ENCODE peak calls at places on chromosomes 11 and 22, in ten cellular contexts. F is nephron progenitor cell; M is heart left ventricle; G is neural crest cell; D is mesothelial cell of epicardium; Z is endothelial cell; J is fibroblast of the aortic adventitia; O is CD8-positive, alpha-beta T cell; P is sigmoid colon; A is OCI-LY7. W is an unnamed sample.

GRCh38 chr11:8127442-8127841 is 41.4 kb downstream of the RIC3 start:
- DNase-seq in F (no peak), M (no peak), G (no peak), D (no peak), Z (no peak), J (no peak), O (no peak), P (no peak), A (no peak), W (no peak)

GRCh38 chr11:108708173-108708572 is 43.3 kb downstream of the DDX10 start:
- DNase-seq in F (no peak), M (no peak), G (no peak), D (no peak), Z (no peak), J (no peak), O (no peak), P (no peak), A (no peak), W (no peak)

GRCh38 chr11:77636738-77637344 is 753 bp downstream of the CLNS1A start:
- DNase-seq in F (no peak), M (no peak), G (no peak), D (no peak), Z (no peak), J (no peak), O (no peak), P (no peak), A (peak; percentile 26), W (no peak)

GRCh38 chr11:115324569-115325432 is 179.4 kb downstream of the CADM1 start:
- DNase-seq in F (peak; percentile 30), M (no peak), G (no peak), D (no peak), Z (peak; percentile 17), J (peak; percentile 23), O (peak; percentile 4), P (no peak), A (peak; percentile 79), W (peak; percentile 61)

GRCh38 chr11:128472128-128473110 is 114.9 kb downstream of the ETS1 start:
- DNase-seq in F (no peak), M (no peak), G (no peak), D (no peak), Z (no peak), J (peak; percentile 52), O (peak; percentile 46), P (no peak), A (peak; percentile 61), W (no peak)

GRCh38 chr22:36351921-36352774 is 35.6 kb downstream of the MYH9 start:
- DNase-seq in F (no peak), M (no peak), G (no peak), D (no peak), Z (no peak), J (no peak), O (no peak), P (no peak), A (no peak), W (no peak)

GRCh38 chr11:117421471-117421870 is 93.8 kb downstream of the CEP164 start:
- DNase-seq in F (no peak), M (no peak), G (no peak), D (no peak), Z (no peak), J (no peak), O (no peak), P (peak; percentile 36), A (no peak), W (no peak)

GRCh38 chr11:129259950-129260349 is 67.8 kb upstream of the ARHGAP32 start:
- DNase-seq in F (no peak), M (no peak), G (peak; percentile 19), D (no peak), Z (no peak), J (peak; percentile 14), O (no peak), P (no peak), A (no peak), W (no peak)

GRCh38 chr11:79481795-79482194 is 41.0 kb upstream of the TENM4 start:
- DNase-seq in F (no peak), M (no peak), G (no peak), D (no peak), Z (no peak), J (no peak), O (no peak), P (no peak), A (no peak), W (no peak)

GRCh38 chr11:16767957-16768356 is 29.5 kb downstream of the C11orf58 start:
- DNase-seq in F (no peak), M (no peak), G (no peak), D (no peak), Z (no peak), J (no peak), O (no peak), P (no peak), A (no peak), W (no peak)

GRCh38 chr22:18947905-18948304 is 11.8 kb upstream of the PRODH start:
- DNase-seq in F (peak; percentile 2), M (peak; percentile 2), G (no peak), D (no peak), Z (peak; percentile 1), J (no peak), O (no peak), P (peak; percentile 58), A (no peak), W (no peak)

DNA sequence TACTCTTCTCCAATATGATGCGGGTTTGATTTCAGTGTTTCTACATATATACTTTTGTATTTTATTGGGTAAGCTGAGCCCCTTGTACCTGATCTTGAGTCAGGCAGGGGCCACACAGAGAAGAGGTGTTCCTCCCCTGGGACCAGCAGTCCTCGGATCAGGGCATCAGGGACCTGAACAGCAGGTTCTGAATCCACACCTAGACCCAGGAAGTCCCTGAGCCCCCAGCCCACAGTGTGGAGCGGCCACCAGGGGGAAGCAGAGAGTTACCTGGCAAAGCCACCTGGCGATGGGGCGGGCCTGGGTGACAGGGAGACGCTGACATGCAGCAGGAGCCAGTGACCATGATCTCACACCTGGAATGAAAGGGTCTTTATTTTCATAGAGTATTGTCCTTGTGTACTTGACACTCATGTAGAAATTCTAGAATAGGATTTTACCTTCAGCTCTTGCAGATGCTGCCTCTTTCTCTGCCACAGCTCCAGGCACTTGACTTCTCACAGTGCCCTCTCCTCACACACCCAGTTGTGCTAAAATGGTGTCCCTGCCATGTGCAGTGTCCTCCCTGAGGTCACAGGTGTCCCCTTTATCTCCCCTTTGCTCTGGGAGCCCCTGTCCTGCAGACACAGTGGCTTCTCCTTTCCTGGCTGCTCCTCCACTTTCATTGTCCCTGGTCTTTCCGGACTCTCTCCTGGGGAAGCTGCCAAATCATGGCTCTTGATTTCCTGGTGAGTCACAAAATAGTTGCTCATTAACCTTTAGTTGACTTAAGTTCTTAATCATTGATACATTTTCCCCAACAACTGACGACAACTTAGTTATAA is 48.5 kb downstream of the GGTLC2 start:
- DNase-seq in F (peak; percentile 73), M (no peak), G (no peak), D (peak; percentile 45), Z (peak; percentile 70), J (peak; percentile 57), O (peak; percentile 72), P (peak; percentile 48), A (peak; percentile 83), W (peak; percentile 35)
- TF ChIP-seq CTCF in F (peak; percentile 48), M (no peak), G (peak; percentile 66), D (peak; percentile 62), Z (peak; percentile 83), J (peak; percentile 35), O (peak; percentile 75), P (no peak), A (peak; percentile 99), W (peak; percentile 25)

GRCh38 chr22:50221410-50222300 is 20.8 kb downstream of the SELENOO start:
- DNase-seq in F (no peak), M (no peak), G (no peak), D (no peak), Z (no peak), J (no peak), O (no peak), P (peak; percentile 63), A (no peak), W (no peak)
- TF ChIP-seq CTCF in F (no peak), M (no peak), G (no peak), D (no peak), Z (no peak), J (no peak), O (no peak), P (no peak), A (peak; percentile 45), W (no peak)

GRCh38 chr22:17218341-17218740 is 894 bp downstream of the ADA2 start:
- DNase-seq in F (no peak), M (no peak), G (no peak), D (no peak), Z (no peak), J (no peak), O (no peak), P (no peak), A (no peak), W (no peak)

GRCh38 chr22:17217179-17217578 is 2.1 kb downstream of the ADA2 start:
- DNase-seq in F (no peak), M (no peak), G (no peak), D (no peak), Z (no peak), J (no peak), O (no peak), P (no peak), A (peak; percentile 74), W (no peak)

GRCh38 chr22:17214416-17215043 is 4.7 kb downstream of the ADA2 start:
- DNase-seq in F (no peak), M (no peak), G (no peak), D (no peak), Z (no peak), J (no peak), O (no peak), P (no peak), A (no peak), W (no peak)

DNA sequence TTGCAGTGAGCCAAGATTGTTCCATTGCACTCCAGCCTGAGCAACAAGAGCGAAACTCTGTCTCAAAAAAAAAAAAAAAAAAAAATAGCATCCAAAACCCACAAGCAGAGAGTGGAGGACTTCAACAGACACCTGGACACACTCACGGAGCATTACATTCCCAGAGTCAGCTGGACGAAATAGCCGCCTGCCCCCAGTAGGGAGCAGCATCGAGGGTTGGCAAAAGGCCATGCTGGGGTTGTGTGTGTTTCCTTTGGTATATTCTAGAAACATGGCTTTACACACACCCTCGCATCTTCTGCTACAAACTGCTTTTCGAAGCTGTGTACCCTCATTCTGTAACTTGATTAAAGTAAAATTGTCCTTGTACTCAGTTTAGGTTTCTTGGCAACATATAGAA is 5.3 kb downstream of the ADA2 start:
- DNase-seq in F (peak; percentile 41), M (peak; percentile 69), G (peak; percentile 22), D (no peak), Z (peak; percentile 62), J (peak; percentile 8), O (peak; percentile 52), P (peak; percentile 70), A (peak; percentile 67), W (peak; percentile 18)
- TF ChIP-seq CTCF in F (peak; percentile 39), M (peak; percentile 57), G (peak; percentile 50), D (no peak), Z (peak; percentile 26), J (peak; percentile 40), O (peak; percentile 30), P (no peak), A (peak; percentile 72), W (peak; percentile 42)

DNA sequence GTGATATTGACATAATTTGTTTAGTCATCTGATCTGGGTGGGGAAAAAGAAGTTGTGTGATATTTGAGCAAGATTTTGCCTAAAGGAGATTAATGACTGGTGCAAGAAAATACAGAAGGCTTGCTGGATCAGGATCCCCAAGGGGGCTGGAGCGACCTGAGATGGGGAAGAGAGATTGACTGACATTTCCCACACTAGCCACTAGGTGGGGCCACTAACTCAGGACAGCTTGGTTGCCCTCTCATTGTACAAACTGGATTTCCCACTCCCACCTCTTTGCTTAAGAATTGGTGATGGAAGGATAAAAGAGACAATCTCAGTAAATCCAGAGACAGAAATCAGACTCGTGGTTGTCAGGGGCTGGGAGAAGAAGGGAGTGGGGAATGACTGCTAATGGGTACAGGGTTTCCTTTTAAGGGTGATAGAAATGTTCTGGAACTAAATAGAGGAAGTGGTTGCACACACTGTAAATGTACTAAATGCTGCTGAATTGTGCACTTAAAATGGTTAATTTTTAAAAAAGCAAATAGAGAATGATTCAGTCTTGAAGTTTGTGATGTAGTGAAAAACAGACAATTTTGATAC is 50.7 kb downstream of the CTTN start:
- DNase-seq in F (no peak), M (no peak), G (no peak), D (no peak), Z (no peak), J (no peak), O (no peak), P (no peak), A (peak; percentile 22), W (no peak)
- TF ChIP-seq CTCF in F (peak; percentile 35), M (no peak), G (peak; percentile 61), D (no peak), Z (peak; percentile 70), J (peak; percentile 46), O (peak; percentile 19), P (no peak), A (peak; percentile 83), W (peak; percentile 47)

W was measured in AG10803.